ENCODE peak calls at places on chromosomes 13 and 19, in six cellular contexts. One of them, this sample, is unnamed.

GRCh38 chr19:40191836-40192646 is 815 bp downstream of the MAP3K10 start:
- DNase-seq in GM12878: no peak
- DNase-seq in H1: peak
- DNase-seq in HepG2: no peak
- DNase-seq in GM12891: peak
- DNase-seq in K562: peak
- DNase-seq in this sample: no peak

GRCh38 chr13:37211542-37211941 is 106.1 kb upstream of the CSNK1A1L start:
- DNase-seq in K562: no peak
- DNase-seq in GM12891: no peak
- DNase-seq in GM12878: no peak
- DNase-seq in H1: no peak
- DNase-seq in HepG2: no peak
- DNase-seq in this sample: no peak

GRCh38 chr19:13825489-13826475 is 30.5 kb downstream of the ZSWIM4 start:
- DNase-seq in GM12878: no peak
- DNase-seq in K562: peak
- DNase-seq in GM12891: no peak
- DNase-seq in H1: peak
- DNase-seq in HepG2: no peak
- DNase-seq in this sample: no peak

GRCh38 chr13:41520699-41521630 is 63.6 kb downstream of the RGCC start:
- DNase-seq in H1: no peak
- DNase-seq in K562: no peak
- DNase-seq in GM12891: no peak
- DNase-seq in HepG2: no peak
- DNase-seq in GM12878: no peak
- DNase-seq in this sample: no peak

GRCh38 chr13:28117689-28118377 is 17.5 kb upstream of the FLT3 start:
- DNase-seq in HepG2: no peak
- DNase-seq in GM12891: no peak
- DNase-seq in GM12878: no peak
- DNase-seq in K562: peak
- DNase-seq in H1: no peak
- DNase-seq in this sample: no peak

GRCh38 chr19:55580628-55581144 is at the start of gene ZNF579:
- DNase-seq in K562: peak
- DNase-seq in GM12891: peak
- DNase-seq in HepG2: peak
- DNase-seq in GM12878: peak
- DNase-seq in H1: peak
- DNase-seq in this sample: peak

GRCh38 chr19:18481505-18482222 is 40.2 kb downstream of the ELL start:
- DNase-seq in GM12878: no peak
- DNase-seq in K562: peak
- DNase-seq in GM12891: no peak
- DNase-seq in HepG2: no peak
- DNase-seq in H1: no peak
- DNase-seq in this sample: no peak

GRCh38 chr19:42254083-42254849 is 662 bp downstream of the ERF start:
- DNase-seq in H1: peak
- DNase-seq in GM12878: no peak
- DNase-seq in GM12891: peak
- DNase-seq in K562: peak
- DNase-seq in HepG2: peak
- DNase-seq in this sample: peak

GRCh38 chr19:34364830-34365462 is at the start of gene GPI:
- DNase-seq in HepG2: peak
- DNase-seq in GM12891: peak
- DNase-seq in K562: peak
- DNase-seq in GM12878: no peak
- DNase-seq in H1: peak
- DNase-seq in this sample: peak

GRCh38 chr19:53365134-53365898 is at the start of gene ZNF525:
- DNase-seq in HepG2: peak
- DNase-seq in GM12878: peak
- DNase-seq in H1: peak
- DNase-seq in K562: peak
- DNase-seq in GM12891: peak
- DNase-seq in this sample: peak

GRCh38 chr19:10189631-10190425 is 4.9 kb downstream of the DNMT1 start:
- DNase-seq in GM12891: no peak
- DNase-seq in HepG2: no peak
- DNase-seq in K562: no peak
- DNase-seq in GM12878: no peak
- DNase-seq in H1: no peak
- DNase-seq in this sample: no peak
- TF ChIP-seq TAF1 in GM12891: no peak
- TF ChIP-seq TAF1 in HepG2: no peak
- TF ChIP-seq TAF1 in K562: no peak
- TF ChIP-seq TAF1 in GM12878: no peak
- TF ChIP-seq TAF1 in H1: no peak
- TF ChIP-seq TAF1 in this sample: no peak

GRCh38 chr13:44385401-44385800 is 11.8 kb downstream of the SERP2 start:
- DNase-seq in GM12891: no peak
- DNase-seq in K562: no peak
- DNase-seq in GM12878: no peak
- DNase-seq in HepG2: no peak
- DNase-seq in H1: no peak
- DNase-seq in this sample: no peak

GRCh38 chr13:44383945-44384344 is 10.3 kb downstream of the SERP2 start:
- DNase-seq in GM12891: no peak
- DNase-seq in GM12878: no peak
- DNase-seq in K562: no peak
- DNase-seq in H1: no peak
- DNase-seq in HepG2: no peak
- DNase-seq in this sample: no peak

GRCh38 chr13:44380404-44381165 is 7.0 kb downstream of the SERP2 start:
- DNase-seq in H1: no peak
- DNase-seq in HepG2: no peak
- DNase-seq in GM12878: no peak
- DNase-seq in K562: no peak
- DNase-seq in GM12891: no peak
- DNase-seq in this sample: no peak

GRCh38 chr13:44384778-44385177 is 11.2 kb downstream of the SERP2 start:
- DNase-seq in K562: no peak
- DNase-seq in GM12891: no peak
- DNase-seq in GM12878: no peak
- DNase-seq in H1: no peak
- DNase-seq in HepG2: no peak
- DNase-seq in this sample: no peak

GRCh38 chr13:44382635-44383145 is 9.1 kb downstream of the SERP2 start:
- DNase-seq in H1: no peak
- DNase-seq in K562: peak
- DNase-seq in GM12878: no peak
- DNase-seq in GM12891: no peak
- DNase-seq in HepG2: no peak
- DNase-seq in this sample: no peak
- TF ChIP-seq POLR2A in H1: no peak
- TF ChIP-seq POLR2A in K562: no peak
- TF ChIP-seq POLR2A in GM12878: no peak
- TF ChIP-seq POLR2A in GM12891: no peak
- TF ChIP-seq POLR2A in HepG2: no peak
- TF ChIP-seq POLR2A in this sample: no peak

GRCh38 chr19:30882411-30883005 is 466.7 kb downstream of the TSHZ3 start:
- DNase-seq in H1: no peak
- DNase-seq in K562: no peak
- DNase-seq in HepG2: no peak
- DNase-seq in GM12891: no peak
- DNase-seq in GM12878: no peak
- DNase-seq in this sample: no peak

GRCh38 chr19:30880151-30880550 is 469.1 kb downstream of the TSHZ3 start:
- DNase-seq in GM12878: no peak
- DNase-seq in GM12891: no peak
- DNase-seq in H1: no peak
- DNase-seq in K562: no peak
- DNase-seq in HepG2: no peak
- DNase-seq in this sample: no peak

GRCh38 chr19:30880551-30880950 is 468.7 kb downstream of the TSHZ3 start:
- DNase-seq in GM12891: no peak
- DNase-seq in H1: no peak
- DNase-seq in GM12878: no peak
- DNase-seq in HepG2: no peak
- DNase-seq in K562: no peak
- DNase-seq in this sample: no peak

GRCh38 chr19:30881986-30882385 is 467.2 kb downstream of the TSHZ3 start:
- DNase-seq in GM12878: no peak
- DNase-seq in K562: no peak
- DNase-seq in HepG2: no peak
- DNase-seq in H1: no peak
- DNase-seq in GM12891: no peak
- DNase-seq in this sample: no peak

GRCh38 chr19:30881281-30881680 is 468.0 kb downstream of the TSHZ3 start:
- DNase-seq in H1: no peak
- DNase-seq in HepG2: no peak
- DNase-seq in GM12891: no peak
- DNase-seq in GM12878: no peak
- DNase-seq in K562: no peak
- DNase-seq in this sample: no peak
- TF ChIP-seq TAF1 in H1: no peak
- TF ChIP-seq TAF1 in HepG2: no peak
- TF ChIP-seq TAF1 in GM12891: no peak
- TF ChIP-seq TAF1 in GM12878: no peak
- TF ChIP-seq TAF1 in K562: no peak
- TF ChIP-seq TAF1 in this sample: no peak

GRCh38 chr19:8116437-8117293 is 32.7 kb downstream of the FBN3 start:
- DNase-seq in HepG2: no peak
- DNase-seq in GM12891: no peak
- DNase-seq in H1: no peak
- DNase-seq in K562: no peak
- DNase-seq in GM12878: no peak
- DNase-seq in this sample: no peak
- TF ChIP-seq POLR2A in HepG2: no peak
- TF ChIP-seq POLR2A in GM12891: no peak
- TF ChIP-seq POLR2A in H1: no peak
- TF ChIP-seq POLR2A in K562: no peak
- TF ChIP-seq POLR2A in GM12878: no peak
- TF ChIP-seq POLR2A in this sample: no peak

DNA sequence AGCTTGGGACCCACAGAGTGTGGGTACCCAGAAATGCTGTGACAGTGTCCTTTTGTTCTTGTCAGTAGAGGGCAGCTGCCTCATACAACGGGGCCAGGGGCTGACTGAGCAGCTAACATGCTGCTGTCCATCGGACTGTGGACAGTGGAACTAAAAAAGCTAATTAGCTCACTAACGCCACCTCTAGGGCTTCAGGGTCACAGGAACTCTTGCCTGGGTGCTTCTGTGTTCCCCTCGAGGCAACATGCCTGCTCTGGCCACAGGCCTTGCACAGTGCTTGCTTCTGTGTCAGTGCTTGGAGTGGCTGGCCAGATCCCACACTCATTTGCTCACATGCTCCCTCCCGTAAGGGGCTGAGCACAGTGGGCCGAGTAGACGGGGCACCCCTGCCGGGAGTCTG is 377.0 kb downstream of the OLFM4 start:
- DNase-seq in HepG2: peak
- DNase-seq in GM12878: no peak
- DNase-seq in GM12891: no peak
- DNase-seq in H1: peak
- DNase-seq in K562: no peak
- DNase-seq in this sample: no peak
- TF ChIP-seq TAF1 in HepG2: no peak
- TF ChIP-seq TAF1 in GM12878: no peak
- TF ChIP-seq TAF1 in GM12891: no peak
- TF ChIP-seq TAF1 in H1: no peak
- TF ChIP-seq TAF1 in K562: no peak
- TF ChIP-seq TAF1 in this sample: no peak

GRCh38 chr19:16078759-16079707 is 2.7 kb downstream of the TPM4 start:
- DNase-seq in HepG2: peak
- DNase-seq in H1: no peak
- DNase-seq in GM12878: peak
- DNase-seq in GM12891: no peak
- DNase-seq in K562: peak
- DNase-seq in this sample: peak
- TF ChIP-seq POLR2A in HepG2: peak
- TF ChIP-seq POLR2A in H1: no peak
- TF ChIP-seq POLR2A in GM12878: peak
- TF ChIP-seq POLR2A in GM12891: peak
- TF ChIP-seq POLR2A in K562: no peak
- TF ChIP-seq POLR2A in this sample: peak

GRCh38 chr13:50410921-50411712 is 395.9 kb downstream of the KCNRG start:
- DNase-seq in GM12891: no peak
- DNase-seq in GM12878: no peak
- DNase-seq in H1: no peak
- DNase-seq in K562: peak
- DNase-seq in HepG2: peak
- DNase-seq in this sample: no peak

GRCh38 chr13:50415428-50415827 is 400.2 kb downstream of the KCNRG start:
- DNase-seq in GM12891: no peak
- DNase-seq in K562: no peak
- DNase-seq in H1: no peak
- DNase-seq in GM12878: no peak
- DNase-seq in HepG2: no peak
- DNase-seq in this sample: no peak

GRCh38 chr13:50414640-50415039 is 399.4 kb downstream of the KCNRG start:
- DNase-seq in H1: no peak
- DNase-seq in HepG2: no peak
- DNase-seq in GM12878: no peak
- DNase-seq in K562: no peak
- DNase-seq in GM12891: no peak
- DNase-seq in this sample: no peak

GRCh38 chr13:50409186-50409585 is 393.9 kb downstream of the KCNRG start:
- DNase-seq in GM12891: no peak
- DNase-seq in GM12878: no peak
- DNase-seq in H1: no peak
- DNase-seq in K562: no peak
- DNase-seq in HepG2: no peak
- DNase-seq in this sample: no peak

GRCh38 chr13:50412046-50412617 is 396.9 kb downstream of the KCNRG start:
- DNase-seq in K562: no peak
- DNase-seq in GM12878: no peak
- DNase-seq in GM12891: no peak
- DNase-seq in HepG2: no peak
- DNase-seq in H1: no peak
- DNase-seq in this sample: no peak
- TF ChIP-seq TAF1 in K562: no peak
- TF ChIP-seq TAF1 in GM12878: no peak
- TF ChIP-seq TAF1 in GM12891: no peak
- TF ChIP-seq TAF1 in HepG2: no peak
- TF ChIP-seq TAF1 in H1: no peak
- TF ChIP-seq TAF1 in this sample: no peak

This sample was measured in GM12892.